ENCODE peak calls at places on chromosomes 11 and 22, in six cellular contexts. E is fibroblast of pulmonary artery, O is SK-N-SH, M is choroid plexus epithelial cell, J is upper lobe of left lung, Q is mammary epithelial cell. H is an unnamed sample.

GRCh38 chr11:118263694-118264567 is at the start of gene MPZL2:
- DNase-seq in E (no peak), O (no peak), M (no peak), J (peak), Q (peak), H (no peak)

GRCh38 chr11:57514538-57515331 is 767 bp downstream of the SLC43A1 start:
- DNase-seq in E (peak), O (peak), M (no peak), J (peak), Q (no peak), H (no peak)

GRCh38 chr11:65430406-65431217 is 8.0 kb downstream of the NEAT1 start:
- DNase-seq in E (peak), O (no peak), M (peak), J (no peak), Q (peak), H (no peak)

GRCh38 chr22:35509451-35509850 is 31.2 kb upstream of the RASD2 start:
- DNase-seq in E (no peak), O (no peak), M (no peak), J (no peak), Q (no peak), H (no peak)

GRCh38 chr11:102007567-102008437 is 39.4 kb upstream of the CFAP300 start:
- DNase-seq in E (peak), O (peak), M (peak), J (no peak), Q (peak), H (peak)

GRCh38 chr22:49924113-49924833 is 5.8 kb downstream of the CRELD2 start:
- DNase-seq in E (no peak), O (no peak), M (no peak), J (peak), Q (no peak), H (no peak)

GRCh38 chr11:117961896-117962295 is 24.3 kb upstream of the IL10RA start:
- DNase-seq in E (no peak), O (no peak), M (no peak), J (no peak), Q (no peak), H (no peak)

GRCh38 chr11:68373810-68374501 is 61.6 kb downstream of the LRP5 start:
- DNase-seq in E (peak), O (peak), M (peak), J (peak), Q (no peak), H (no peak)

GRCh38 chr11:118082880-118083543 is 3.8 kb downstream of the SMIM35 start:
- DNase-seq in E (no peak), O (no peak), M (no peak), J (no peak), Q (no peak), H (no peak)

GRCh38 chr11:4025248-4025956 is 69.2 kb upstream of the RRM1 start:
- DNase-seq in E (peak), O (peak), M (peak), J (no peak), Q (peak), H (peak)

GRCh38 chr11:47156333-47156732 is 20.3 kb downstream of the ARFGAP2 start:
- DNase-seq in E (no peak), O (no peak), M (no peak), J (no peak), Q (no peak), H (no peak)

GRCh38 chr22:28813772-28814518 is 13.6 kb upstream of the XBP1 start:
- DNase-seq in E (no peak), O (no peak), M (no peak), J (no peak), Q (no peak), H (no peak)

GRCh38 chr22:20431520-20432237 is 5.9 kb downstream of the SCARF2 start:
- DNase-seq in E (no peak), O (peak), M (no peak), J (peak), Q (no peak), H (no peak)

GRCh38 chr22:30305906-30306628 is 16.8 kb upstream of the CASTOR1 start:
- DNase-seq in E (no peak), O (no peak), M (no peak), J (no peak), Q (peak), H (no peak)

GRCh38 chr22:25848954-25849353 is 107.0 kb downstream of the MYO18B start:
- DNase-seq in E (no peak), O (no peak), M (no peak), J (peak), Q (no peak), H (no peak)

GRCh38 chr11:727859-728748 is 19.2 kb upstream of the TALDO1 start:
- DNase-seq in E (peak), O (peak), M (peak), J (peak), Q (peak), H (peak)

GRCh38 chr11:114762437-114762836 is 84.1 kb downstream of the NXPE2 start:
- DNase-seq in E (peak), O (peak), M (peak), J (no peak), Q (peak), H (peak)

GRCh38 chr11:45209480-45209879 is 63.0 kb downstream of the PRDM11 start:
- DNase-seq in E (no peak), O (no peak), M (no peak), J (no peak), Q (no peak), H (no peak)
- H3K4me3 ChIP-seq in E (no peak), O (no peak), M (no peak), J (no peak), Q (no peak), H (no peak)

DNA sequence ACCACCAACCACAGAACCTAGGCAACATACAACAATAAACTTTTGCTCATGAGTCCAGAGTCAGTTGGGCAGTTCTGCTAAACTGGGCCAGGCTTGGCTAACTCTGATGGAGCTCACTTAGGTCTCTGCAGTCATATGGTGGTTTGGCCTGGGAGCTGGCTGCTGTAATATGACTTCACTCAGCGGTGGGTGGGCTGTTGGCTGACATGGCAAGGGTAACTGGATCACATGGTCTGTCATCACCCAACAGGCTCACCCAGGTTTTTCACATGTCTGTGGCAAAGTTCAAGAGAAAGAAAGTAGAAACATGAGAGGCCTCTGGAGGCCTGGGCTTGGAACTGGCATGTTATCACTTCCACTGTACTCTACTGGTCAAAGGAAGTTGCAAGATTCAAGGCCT is 43.2 kb upstream of the CLMP start:
- DNase-seq in E (peak), O (no peak), M (peak), J (no peak), Q (no peak), H (peak)
- H3K4me3 ChIP-seq in E (no peak), O (no peak), M (no peak), J (no peak), Q (no peak), H (no peak)

GRCh38 chr11:111834432-111835163 is 36.8 kb downstream of the ALG9 start:
- DNase-seq in E (no peak), O (no peak), M (no peak), J (no peak), Q (no peak), H (no peak)
- H3K4me3 ChIP-seq in E (no peak), O (no peak), M (no peak), J (no peak), Q (no peak), H (no peak)

GRCh38 chr11:134063096-134063495 is 5.8 kb upstream of the JAM3 start:
- DNase-seq in E (no peak), O (no peak), M (no peak), J (no peak), Q (no peak), H (no peak)
- H3K4me3 ChIP-seq in E (no peak), O (no peak), M (no peak), J (no peak), Q (no peak), H (no peak)

DNA sequence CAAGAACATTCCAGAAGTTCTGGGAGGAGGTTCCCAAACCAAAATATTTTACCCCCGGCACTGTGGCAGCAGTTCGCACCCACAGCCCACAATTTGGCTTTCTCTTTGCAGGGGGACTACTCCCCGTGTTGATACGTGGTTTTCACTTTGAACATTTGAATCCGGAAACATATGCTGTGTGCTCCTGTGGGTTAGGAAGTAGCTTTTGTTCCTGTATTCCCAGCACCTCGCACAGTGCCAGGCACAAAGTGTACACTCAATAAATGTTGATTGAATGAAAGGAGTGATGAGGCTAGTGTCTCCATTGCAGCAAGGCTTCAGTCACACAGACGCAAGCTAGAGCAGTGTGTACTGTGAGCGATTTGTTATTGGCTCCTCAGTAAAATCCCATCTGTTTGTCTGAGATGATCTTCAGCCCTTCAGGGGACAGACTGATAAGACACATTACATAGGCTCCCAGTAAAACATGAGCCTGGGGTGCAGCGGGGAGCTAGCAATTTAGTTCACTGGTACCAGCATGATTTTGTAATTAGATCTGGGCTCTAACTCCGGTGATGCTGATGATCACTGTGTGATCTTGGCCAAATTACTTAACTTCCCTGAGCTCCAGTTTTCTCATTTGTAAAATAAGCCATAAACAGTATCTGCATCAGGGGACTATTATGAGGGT is 2.2 kb downstream of the LAYN start:
- DNase-seq in E (no peak), O (peak), M (no peak), J (no peak), Q (no peak), H (no peak)
- H3K4me3 ChIP-seq in E (no peak), O (peak), M (no peak), J (no peak), Q (no peak), H (peak)